ENCODE peak calls at places on chromosomes 13 and 19, in ten cellular contexts. E, X, Y, G, O, H, Q, F, Z and K are unnamed samples.

GRCh38 chr13:72141845-72142470 is 275.0 kb upstream of the DACH1 start:
- DNase-seq in H (no peak), G (no peak), Y (peak; percentile 80), E (no peak), Q (no peak), O (no peak), F (no peak), Z (no peak), X (no peak), K (no peak)

GRCh38 chr19:40450664-40451063 is 6.5 kb upstream of the SERTAD3 start:
- DNase-seq in E (no peak), Y (no peak), H (no peak), O (no peak), F (no peak), X (peak; percentile 51), G (no peak), Z (no peak), Q (no peak), K (no peak)

GRCh38 chr19:55315956-55316525 is 9.1 kb downstream of the TMEM150B start:
- DNase-seq in H (no peak), Q (no peak), O (no peak), Z (no peak), G (no peak), Y (no peak), F (no peak), E (no peak), X (no peak), K (no peak)

GRCh38 chr13:21326155-21327030 is 132.7 kb downstream of the ZDHHC20 start:
- DNase-seq in F (no peak), X (no peak), Q (peak; percentile 36), Y (peak; percentile 13), E (no peak), O (no peak), G (no peak), H (no peak), Z (peak; percentile 59), K (no peak)

GRCh38 chr19:16343156-16343555 is 18.5 kb downstream of the KLF2 start:
- DNase-seq in Y (no peak), X (no peak), Q (no peak), G (no peak), O (no peak), Z (no peak), E (no peak), H (no peak), F (no peak), K (no peak)

GRCh38 chr19:41226874-41227390 is 7.9 kb downstream of the AXL start:
- DNase-seq in O (no peak), X (no peak), E (no peak), G (no peak), Q (no peak), Y (no peak), F (no peak), Z (no peak), H (no peak), K (no peak)

GRCh38 chr13:61684976-61685682 is 269.5 kb upstream of the PCDH20 start:
- DNase-seq in G (no peak), E (no peak), F (no peak), Y (no peak), Q (no peak), X (no peak), H (no peak), Z (no peak), O (no peak), K (no peak)

GRCh38 chr13:96089749-96090239 is at the start of gene HS6ST3:
- DNase-seq in G (no peak), O (peak; percentile 39), E (no peak), Q (peak; percentile 17), Y (peak; percentile 26), H (no peak), F (no peak), X (peak; percentile 78), Z (peak; percentile 73), K (no peak)

GRCh38 chr19:2962018-2962670 is 15.2 kb upstream of the TLE6 start:
- DNase-seq in Q (peak; percentile 80), O (peak; percentile 37), X (peak; percentile 56), H (peak; percentile 5), Z (no peak), F (no peak), E (peak; percentile 74), G (no peak), Y (peak; percentile 87), K (peak; percentile 48)

GRCh38 chr19:41376241-41376997 is at the start of gene TMEM91:
- DNase-seq in O (no peak), X (peak; percentile 38), Z (peak; percentile 20), F (no peak), G (no peak), Q (no peak), H (peak; percentile 8), Y (peak; percentile 25), E (no peak), K (no peak)